ENCODE peak calls at places on chromosomes 6 and 20, in seven cellular contexts. P is body of pancreas; E is fibroblast of lung; L is HL-60; D is breast epithelium; Q is CD8-positive, alpha-beta T cell; J is heart left ventricle. B is an unnamed sample.

GRCh38 chr6:136173519-136174507 is 76.3 kb downstream of the MTFR2 start:
- DNase-seq in Q (no peak), E (peak), J (peak), L (no peak), P (peak), D (no peak), B (no peak)

GRCh38 chr6:57257911-57258541 is 35.9 kb upstream of the RAB23 start:
- DNase-seq in J (no peak), P (no peak), E (peak), D (no peak), Q (no peak), L (no peak), B (no peak)

GRCh38 chr6:15342114-15342513 is 96.2 kb downstream of the JARID2 start:
- DNase-seq in P (no peak), E (no peak), J (no peak), Q (no peak), D (no peak), L (no peak), B (no peak)

GRCh38 chr20:9506337-9506821 is 8.0 kb upstream of the LAMP5 start:
- DNase-seq in Q (no peak), E (no peak), P (no peak), L (no peak), D (no peak), J (no peak), B (no peak)

GRCh38 chr20:50331469-50332251 is 141.0 kb downstream of the CEBPB start:
- DNase-seq in D (peak), P (peak), J (no peak), E (no peak), Q (no peak), L (no peak), B (peak)

GRCh38 chr6:149896491-149896890 is 1.4 kb downstream of the RAET1E start:
- DNase-seq in P (no peak), Q (no peak), E (no peak), J (no peak), D (no peak), L (no peak), B (peak)

GRCh38 chr6:167668019-167668753 is 158.5 kb upstream of the AFDN start:
- DNase-seq in Q (no peak), L (no peak), E (no peak), D (no peak), J (no peak), P (peak), B (no peak)

GRCh38 chr20:63222541-63222940 is 6.6 kb upstream of the YTHDF1 start:
- DNase-seq in Q (no peak), L (no peak), E (no peak), J (no peak), D (no peak), P (no peak), B (no peak)

GRCh38 chr20:34493646-34494045 is 22.6 kb upstream of the DYNLRB1 start:
- DNase-seq in Q (no peak), E (no peak), D (no peak), J (no peak), P (no peak), L (no peak), B (no peak)

GRCh38 chr6:137389150-137389664 is 105.0 kb downstream of the OLIG3 start:
- DNase-seq in L (peak), D (no peak), E (no peak), P (no peak), Q (peak), J (no peak), B (no peak)

GRCh38 chr6:148624025-148624424 is 122.8 kb upstream of the UST start:
- DNase-seq in E (peak), D (no peak), Q (no peak), J (no peak), P (no peak), L (no peak), B (no peak)

GRCh38 chr6:142537612-142538478 is 236.0 kb downstream of the ADGRG6 start:
- DNase-seq in L (peak), P (no peak), D (no peak), Q (no peak), J (no peak), E (peak), B (no peak)

GRCh38 chr20:60206259-60206658 is 248.0 kb downstream of the CDH26 start:
- DNase-seq in L (peak), E (peak), D (no peak), P (no peak), Q (no peak), J (no peak), B (no peak)

GRCh38 chr6:150764638-150765456 is 100.7 kb upstream of the MTHFD1L start:
- DNase-seq in D (no peak), P (no peak), Q (no peak), E (no peak), L (no peak), J (no peak), B (no peak)

GRCh38 chr20:45919951-45920794 is 8.2 kb upstream of the PLTP start:
- DNase-seq in D (no peak), E (peak), L (no peak), Q (no peak), J (peak), P (no peak), B (no peak)

GRCh38 chr20:3199976-3200755 is 4.3 kb downstream of the DDRGK1 start:
- DNase-seq in L (no peak), E (no peak), Q (no peak), D (no peak), J (no peak), P (no peak), B (no peak)

GRCh38 chr20:61285152-61285645 is 33.1 kb downstream of the CDH4 start:
- DNase-seq in D (no peak), J (no peak), Q (no peak), L (no peak), P (no peak), E (no peak), B (no peak)

GRCh38 chr20:48288930-48289507 is 503.7 kb upstream of the SULF2 start:
- DNase-seq in E (no peak), P (no peak), Q (no peak), L (no peak), D (peak), J (no peak), B (no peak)

GRCh38 chr20:23320317-23320716 is 30.3 kb upstream of the NXT1 start:
- DNase-seq in E (no peak), Q (no peak), J (no peak), L (no peak), P (no peak), D (no peak), B (no peak)

GRCh38 chr6:3501826-3502505 is 45.1 kb upstream of the SLC22A23 start:
- DNase-seq in P (no peak), D (no peak), L (no peak), J (no peak), Q (no peak), E (no peak), B (no peak)

GRCh38 chr20:4585104-4585753 is 136.5 kb upstream of the PRND start:
- DNase-seq in E (peak), J (no peak), L (no peak), D (no peak), Q (no peak), P (no peak), B (no peak)

GRCh38 chr6:134464690-134465411 is 146.9 kb upstream of the SGK1 start:
- DNase-seq in J (no peak), D (peak), L (no peak), Q (no peak), E (peak), P (no peak), B (no peak)

GRCh38 chr20:37901667-37902503 is 1.0 kb upstream of the VSTM2L start:
- DNase-seq in P (peak), E (peak), Q (no peak), L (peak), D (peak), J (no peak), B (no peak)

GRCh38 chr6:163094881-163095280 is 319.6 kb upstream of the QKI start:
- DNase-seq in E (no peak), D (no peak), J (no peak), Q (no peak), P (no peak), L (no peak), B (no peak)

GRCh38 chr20:63238491-63239126 is 2.9 kb downstream of the BIRC7 start:
- DNase-seq in Q (no peak), P (no peak), E (no peak), D (no peak), J (no peak), L (no peak), B (no peak)

GRCh38 chr6:130187335-130188206 is 35.2 kb downstream of the SAMD3 start:
- DNase-seq in E (no peak), Q (no peak), J (no peak), L (no peak), P (no peak), D (no peak), B (no peak)

DNA sequence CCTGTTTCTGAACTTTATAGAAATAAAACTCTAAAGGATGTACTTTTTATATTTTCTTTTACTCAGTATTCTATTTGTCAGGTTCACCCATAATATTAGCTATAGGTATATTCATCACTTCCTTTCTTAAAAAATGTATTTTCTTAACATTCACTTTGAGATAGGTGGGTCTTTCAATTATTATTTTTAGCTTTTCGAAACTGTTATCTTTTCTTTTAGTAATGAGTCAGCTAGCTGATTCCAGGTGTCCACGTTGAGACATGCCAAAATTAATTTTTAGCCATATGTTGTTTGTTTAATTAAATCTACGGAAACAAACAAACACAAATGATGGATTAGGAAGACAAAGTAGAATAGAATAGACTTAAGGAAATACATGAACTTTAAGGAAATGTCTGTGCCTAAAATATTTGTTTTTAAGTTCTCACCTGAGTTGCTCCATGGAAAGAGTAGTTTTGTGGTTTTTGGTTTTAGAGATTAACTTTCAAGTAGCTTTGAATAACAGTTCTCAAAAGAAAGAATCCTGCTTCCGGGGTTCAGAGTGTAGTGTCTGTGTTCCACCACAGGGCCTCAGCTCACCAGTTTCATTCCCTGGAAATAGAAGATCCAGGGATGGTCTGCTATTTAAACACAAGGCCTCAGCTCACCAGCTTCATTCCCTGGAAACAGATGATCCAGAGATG is 435.0 kb downstream of the HAO1 start:
- DNase-seq in L (no peak), P (no peak), J (no peak), D (no peak), E (no peak), Q (no peak), B (no peak)
- TF ChIP-seq CTCF in L (no peak), P (no peak), J (no peak), D (no peak), E (no peak), Q (no peak), B (no peak)

DNA sequence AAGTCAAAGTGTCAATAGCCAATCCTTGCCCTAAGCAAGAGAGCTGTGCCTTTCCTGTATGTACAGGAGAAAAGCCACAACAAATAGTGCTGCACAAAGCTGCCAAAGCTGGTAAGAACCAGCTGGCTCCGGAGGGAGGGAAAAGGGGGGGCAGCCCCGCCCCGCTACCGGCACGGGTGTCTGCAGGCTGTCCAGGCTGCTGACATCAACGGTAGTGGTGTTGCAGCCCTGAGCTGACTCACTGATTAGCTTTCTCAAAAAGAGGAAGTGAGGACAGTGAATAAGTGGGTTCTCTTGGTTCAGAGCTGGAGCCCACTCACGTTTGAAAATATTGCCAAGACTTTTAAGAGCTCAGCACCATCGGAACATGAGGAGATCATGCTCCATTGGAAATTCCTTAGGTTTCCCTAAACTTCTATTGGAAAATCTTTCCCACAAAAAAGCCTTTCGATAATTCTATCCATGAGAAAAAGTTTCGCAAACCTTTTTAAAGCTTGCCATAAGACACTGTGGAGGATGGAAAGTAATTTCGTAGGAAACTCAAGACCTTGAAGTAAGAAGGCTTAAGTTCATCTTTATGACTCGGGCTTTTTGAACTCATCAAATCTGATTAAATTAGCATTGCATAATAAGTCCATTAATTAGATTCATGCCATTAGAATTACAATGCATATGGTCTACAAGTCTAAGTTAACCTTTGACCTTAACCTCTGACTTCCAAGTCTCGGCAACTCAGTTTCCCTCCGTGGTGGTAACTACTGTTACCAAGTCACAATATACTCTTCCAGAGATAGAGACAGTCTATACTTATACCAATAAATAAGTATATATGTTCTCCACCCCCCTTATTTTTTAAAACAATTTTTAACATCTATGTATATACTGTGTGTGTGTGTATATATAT is 67.0 kb downstream of the TNFRSF21 start:
- DNase-seq in L (peak), J (peak), D (peak), P (peak), E (peak), Q (peak), B (peak)
- H3K4me3 ChIP-seq in L (no peak), J (no peak), D (no peak), P (no peak), E (no peak), Q (no peak), B (no peak)

DNA sequence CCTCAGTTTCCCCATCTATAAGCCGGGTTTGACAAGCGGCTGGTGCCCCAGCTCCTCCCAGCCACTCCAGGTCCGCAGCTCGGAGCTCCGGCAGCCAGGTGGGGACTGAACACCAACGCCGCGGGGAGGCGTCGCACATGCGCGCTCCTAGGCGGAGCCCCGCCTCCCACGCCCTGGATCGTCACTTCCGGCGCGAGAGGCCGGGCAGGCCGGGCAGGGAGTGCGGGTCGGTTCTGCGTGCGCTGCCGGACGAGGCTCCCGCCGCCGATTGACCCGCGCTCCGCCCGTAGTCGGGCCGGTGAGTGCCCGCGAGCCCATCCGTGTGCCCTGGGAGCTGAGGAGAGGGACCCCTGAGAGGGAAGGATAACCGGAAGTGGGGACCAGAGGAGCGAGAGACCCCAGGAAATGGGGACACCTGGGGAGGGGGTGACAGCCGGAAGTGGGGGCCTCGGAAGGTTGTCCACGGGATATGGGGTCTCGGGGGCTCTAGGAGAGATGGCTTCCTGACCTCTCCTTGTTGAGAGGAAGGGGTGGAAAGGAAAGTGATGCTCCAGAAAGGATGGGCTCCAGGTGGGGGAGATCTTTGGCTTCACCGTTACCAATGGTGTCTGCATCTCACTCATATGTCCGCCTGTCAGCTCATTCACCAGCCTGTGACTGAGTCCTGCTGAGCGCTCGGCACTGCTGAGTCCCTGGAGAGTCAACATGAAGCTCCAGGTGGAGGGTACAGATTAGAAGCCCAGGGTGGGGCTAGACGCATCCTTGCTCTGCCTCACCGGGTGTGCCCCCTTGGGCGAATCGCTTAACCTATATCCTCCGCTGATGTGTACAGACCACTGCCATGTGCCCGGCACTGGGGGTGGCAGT is at the start of gene TTPAL:
- DNase-seq in D (peak), E (peak), P (peak), L (peak), J (peak), Q (peak), B (peak)
- TF ChIP-seq CTCF in D (no peak), E (no peak), P (peak), L (no peak), J (no peak), Q (peak), B (no peak)

DNA sequence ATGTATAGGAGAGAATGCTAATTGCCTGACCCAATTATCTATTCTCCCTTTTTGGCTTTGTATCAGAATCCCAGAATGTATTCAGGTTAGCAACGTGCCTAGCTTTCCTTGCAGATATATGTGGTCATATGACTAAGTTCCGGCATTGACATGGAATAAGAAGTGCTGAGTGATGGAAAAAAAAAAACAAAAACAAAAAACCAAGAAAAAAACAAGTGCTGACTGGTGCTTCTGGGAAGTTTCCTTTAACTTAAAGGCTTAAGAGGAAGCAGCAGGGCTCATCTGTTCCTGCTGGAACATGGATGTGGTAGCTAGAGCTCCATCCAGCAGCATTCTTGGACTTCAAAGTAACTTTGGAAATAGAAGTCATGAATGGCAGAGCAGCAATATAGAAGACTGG is 10.4 kb upstream of the RPF2 start:
- DNase-seq in P (no peak), J (no peak), E (no peak), D (no peak), L (no peak), Q (no peak), B (no peak)
- H3K4me3 ChIP-seq in P (no peak), J (no peak), E (no peak), D (no peak), L (no peak), Q (no peak), B (no peak)

GRCh38 chr6:116945809-116946208 is 68.8 kb downstream of the RFX6 start:
- DNase-seq in Q (no peak), P (no peak), L (peak), D (no peak), J (no peak), E (no peak), B (no peak)

GRCh38 chr6:116938305-116938704 is 61.3 kb downstream of the RFX6 start:
- DNase-seq in L (no peak), J (no peak), E (no peak), Q (no peak), P (no peak), D (no peak), B (no peak)

GRCh38 chr6:116941727-116942126 is 64.7 kb downstream of the RFX6 start:
- DNase-seq in D (no peak), L (no peak), P (no peak), J (no peak), Q (no peak), E (no peak), B (no peak)
- TF ChIP-seq CTCF in D (no peak), L (no peak), P (no peak), J (no peak), Q (no peak), E (no peak), B (no peak)

GRCh38 chr20:36855241-36855657 is 20.7 kb upstream of the TLDC2 start:
- DNase-seq in P (no peak), J (peak), Q (no peak), D (no peak), E (no peak), L (no peak), B (no peak)

GRCh38 chr20:36854343-36855240 is 21.3 kb upstream of the TLDC2 start:
- DNase-seq in L (no peak), D (no peak), Q (no peak), P (no peak), E (no peak), J (no peak), B (no peak)

GRCh38 chr20:36859282-36859555 is 16.7 kb upstream of the TLDC2 start:
- DNase-seq in L (no peak), P (no peak), D (no peak), J (no peak), E (no peak), Q (no peak), B (no peak)

GRCh38 chr20:36856691-36857635 is 19.0 kb upstream of the TLDC2 start:
- DNase-seq in Q (no peak), E (peak), J (peak), D (no peak), L (peak), P (no peak), B (no peak)

DNA sequence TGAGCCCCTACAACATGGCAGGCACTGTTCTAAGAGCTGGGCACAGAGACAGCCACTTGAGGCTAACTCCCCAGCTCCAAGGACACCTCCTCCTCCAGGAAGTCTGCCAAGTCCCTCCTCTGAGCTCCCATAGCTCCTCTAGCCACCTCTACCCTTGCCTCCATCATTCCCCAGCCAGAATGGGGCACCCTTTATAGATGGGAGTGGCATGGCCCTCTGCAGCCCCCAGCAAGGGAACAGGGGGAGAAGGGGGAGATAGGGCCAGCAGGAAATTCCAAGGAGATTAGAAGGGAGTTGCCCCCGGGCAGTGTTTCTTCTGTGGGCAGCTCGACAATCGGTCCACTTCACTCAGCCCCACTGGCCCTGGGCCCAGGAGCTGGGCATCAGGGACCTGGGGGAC is 19.7 kb upstream of the TLDC2 start:
- DNase-seq in Q (no peak), D (no peak), J (no peak), L (no peak), E (peak), P (no peak), B (no peak)
- H3K4me3 ChIP-seq in Q (no peak), D (no peak), J (no peak), L (no peak), E (no peak), P (no peak), B (no peak)

B was measured in lower leg skin.